ENCODE peak calls at places on chromosomes 6 and 20, in nine cellular contexts. T, I, K, H, Q, L, M, A and G are unnamed samples.

GRCh38 chr20:62525014-62525413 is 49.2 kb upstream of the GATA5 start:
- DNase-seq in Q (no peak), L (no peak), H (no peak), T (no peak), K (no peak), I (no peak), A (no peak), M (no peak), G (no peak)

GRCh38 chr20:62386383-62387218 is at the start of gene RPS21:
- DNase-seq in M (peak), H (peak), A (peak), K (peak), T (peak), Q (peak), L (peak), I (peak), G (peak)

GRCh38 chr6:157271441-157271840 is 51.9 kb downstream of the TMEM242 start:
- DNase-seq in A (no peak), H (no peak), K (no peak), M (no peak), T (no peak), Q (no peak), I (peak), L (no peak), G (no peak)

GRCh38 chr6:36677753-36678487 is 594 bp upstream of the CDKN1A start:
- DNase-seq in I (no peak), K (no peak), H (no peak), T (no peak), A (no peak), Q (no peak), M (no peak), L (no peak), G (no peak)

GRCh38 chr6:77143659-77144447 is 319.4 kb downstream of the HTR1B start:
- DNase-seq in K (no peak), H (no peak), T (no peak), L (no peak), A (no peak), M (no peak), I (no peak), Q (no peak), G (no peak)

GRCh38 chr6:53391170-53391569 is 42.4 kb upstream of the ELOVL5 start:
- DNase-seq in H (no peak), L (no peak), T (no peak), M (no peak), I (no peak), A (no peak), K (peak), Q (no peak), G (no peak)

GRCh38 chr6:135212020-135212806 is 31.1 kb downstream of the MYB start:
- DNase-seq in L (no peak), T (no peak), I (no peak), H (no peak), A (no peak), K (peak), M (no peak), Q (peak), G (peak)

GRCh38 chr6:113969888-113970807 is 800 bp downstream of the HDAC2 start:
- DNase-seq in Q (peak), M (peak), A (peak), H (peak), T (peak), K (peak), I (peak), L (peak), G (peak)

GRCh38 chr20:10511507-10512231 is 76.6 kb downstream of the SLX4IP start:
- DNase-seq in I (peak), A (peak), H (peak), L (peak), T (no peak), M (peak), Q (peak), K (peak), G (peak)

GRCh38 chr20:381581-382290 is 1.2 kb downstream of the TRIB3 start:
- DNase-seq in L (peak), Q (peak), I (peak), M (peak), A (peak), H (peak), T (no peak), K (peak), G (peak)

GRCh38 chr6:86256615-86257187 is 614.0 kb upstream of the SYNCRIP start:
- DNase-seq in M (no peak), L (no peak), K (no peak), I (no peak), T (no peak), A (no peak), Q (no peak), H (no peak), G (no peak)

GRCh38 chr20:33338465-33339258 is 55.6 kb downstream of the BPIFB1 start:
- DNase-seq in I (no peak), Q (no peak), H (no peak), L (no peak), M (no peak), T (no peak), K (no peak), A (no peak), G (no peak)

GRCh38 chr6:73367761-73368355 is 1.8 kb downstream of the OOEP start:
- DNase-seq in L (no peak), I (no peak), T (no peak), A (no peak), H (no peak), K (no peak), Q (no peak), M (no peak), G (peak)

GRCh38 chr6:47323887-47324286 is 14.2 kb upstream of the TNFRSF21 start:
- DNase-seq in T (no peak), H (no peak), M (no peak), L (no peak), Q (no peak), K (no peak), I (no peak), A (no peak), G (no peak)

GRCh38 chr6:125899726-125900182 is 56.8 kb upstream of the HINT3 start:
- DNase-seq in L (no peak), T (no peak), Q (no peak), M (peak), I (no peak), A (no peak), K (no peak), H (no peak), G (no peak)

DNA sequence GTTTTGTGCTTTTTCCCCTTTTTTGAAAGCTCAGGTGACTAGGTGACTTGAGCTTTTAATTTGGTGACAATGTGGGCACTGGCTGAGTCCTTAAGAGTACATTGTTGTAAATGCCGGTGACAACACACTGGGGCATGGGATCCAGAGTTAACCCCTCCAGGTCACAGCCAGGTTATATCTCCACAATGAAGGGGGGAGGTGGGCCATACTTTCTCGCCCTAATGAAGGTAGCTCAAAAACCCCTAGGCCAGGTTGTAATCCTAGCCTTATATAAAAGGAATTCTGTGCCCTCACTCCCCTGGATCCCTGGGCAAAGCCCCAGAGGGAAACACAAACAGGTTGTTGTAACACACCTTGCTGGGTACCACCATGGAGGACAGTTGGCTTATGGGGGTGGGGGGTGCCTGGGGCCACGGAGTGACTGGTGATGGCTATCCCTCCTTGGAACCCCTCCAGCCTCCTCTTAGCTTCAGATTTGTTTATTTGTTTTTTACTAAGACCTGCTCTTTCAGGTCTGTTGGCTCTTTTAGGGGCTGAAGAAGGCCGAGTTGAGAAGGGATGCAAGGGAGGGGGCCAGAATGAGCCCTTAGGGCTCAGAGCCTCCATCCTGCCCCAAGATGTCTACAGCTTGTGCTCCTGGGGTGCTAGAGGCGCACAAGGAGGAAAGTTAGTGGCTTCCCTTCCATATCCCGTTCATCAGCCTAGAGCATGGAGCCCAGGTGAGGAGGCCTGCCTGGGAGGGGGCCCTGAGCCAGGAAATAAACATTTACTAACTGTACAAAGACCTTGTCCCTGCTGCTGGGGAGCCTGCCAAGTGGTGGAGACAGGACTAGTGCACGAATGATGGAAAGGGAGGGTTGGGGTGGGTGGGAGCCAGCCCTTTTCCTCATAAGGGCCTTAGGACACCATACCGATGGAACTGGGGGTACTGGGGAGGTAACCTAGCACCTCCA is 2.2 kb upstream of the VEGFA start:
- DNase-seq in I (peak), A (no peak), T (no peak), M (no peak), K (no peak), H (peak), L (peak), Q (no peak), G (no peak)
- TF ChIP-seq CTCF in I (no peak), A (no peak), T (no peak), M (no peak), K (no peak), H (no peak), L (no peak), Q (no peak), G (no peak)

GRCh38 chr6:146770965-146771735 is 172.4 kb downstream of the ADGB start:
- DNase-seq in T (no peak), L (peak), M (no peak), A (peak), K (no peak), Q (no peak), H (no peak), I (peak), G (no peak)

GRCh38 chr6:146770275-146770964 is 171.6 kb downstream of the ADGB start:
- DNase-seq in M (no peak), A (peak), I (no peak), T (no peak), L (no peak), H (no peak), K (no peak), Q (no peak), G (no peak)

DNA sequence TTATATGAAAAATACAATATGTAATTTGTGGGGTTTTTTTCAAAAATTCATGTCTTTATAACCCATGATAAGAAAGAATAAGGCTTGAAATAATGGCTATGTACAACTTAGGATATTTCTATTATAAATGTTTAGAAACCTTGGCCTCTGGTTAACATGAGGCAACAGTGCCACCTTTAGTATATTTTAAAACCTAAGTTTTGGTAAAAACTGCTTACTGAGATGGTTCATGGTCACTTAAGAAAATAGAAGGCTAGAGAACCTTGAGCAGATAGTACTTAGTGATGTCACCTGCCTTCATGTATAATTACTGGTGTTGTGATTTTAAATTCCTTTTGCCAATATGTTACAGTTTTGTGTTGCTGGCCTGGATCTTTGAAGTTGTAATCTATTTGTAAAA is 176.5 kb downstream of the ADGB start:
- DNase-seq in K (peak), Q (peak), I (no peak), M (no peak), A (no peak), H (no peak), T (no peak), L (no peak), G (peak)
- TF ChIP-seq CTCF in K (no peak), Q (no peak), I (no peak), M (peak), A (no peak), H (no peak), T (no peak), L (no peak), G (no peak)

DNA sequence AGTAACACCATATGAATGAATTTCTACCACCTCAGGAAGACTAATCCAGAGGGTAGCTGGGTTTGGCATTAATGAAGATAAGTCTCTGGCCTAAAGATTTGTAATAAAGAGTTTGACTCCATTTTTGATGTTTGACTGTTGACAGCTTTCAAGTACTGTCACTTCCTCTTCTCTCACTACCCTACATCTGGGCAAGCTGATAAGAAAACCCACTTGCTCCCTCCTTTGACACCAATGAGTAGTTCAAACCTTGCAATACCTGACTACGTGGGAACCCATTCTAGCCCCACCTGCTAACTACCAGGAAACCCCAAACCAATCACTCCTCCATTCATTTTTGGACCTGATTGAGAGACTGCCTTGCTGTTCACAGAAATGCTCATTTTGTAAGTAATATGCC is 621.5 kb downstream of the TENT5A start:
- DNase-seq in Q (no peak), L (no peak), I (no peak), T (no peak), H (no peak), A (no peak), M (no peak), K (no peak), G (no peak)
- TF ChIP-seq CTCF in Q (no peak), L (no peak), I (no peak), T (no peak), H (no peak), A (no peak), M (no peak), K (no peak), G (no peak)

DNA sequence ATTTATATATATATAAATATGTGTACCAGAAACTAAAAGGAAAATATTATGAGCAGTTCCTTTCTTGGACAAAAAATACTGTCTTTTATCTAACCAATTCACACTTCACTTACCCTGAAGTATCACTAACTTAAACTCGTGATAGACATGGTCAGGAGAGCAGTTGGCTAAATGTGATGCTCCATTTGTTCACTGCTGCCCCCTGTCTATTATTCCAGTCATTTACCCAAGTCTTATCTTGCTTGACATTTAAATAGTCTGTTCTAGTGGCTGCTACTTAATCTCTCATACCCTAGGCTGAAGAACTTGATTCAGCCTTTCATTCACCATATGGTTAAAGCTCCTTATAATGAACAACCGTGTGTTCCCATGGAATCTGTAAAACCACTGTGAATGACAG is 789.6 kb upstream of the EYS start:
- DNase-seq in A (no peak), I (no peak), K (peak), L (no peak), M (no peak), T (no peak), H (no peak), Q (peak), G (no peak)
- TF ChIP-seq CTCF in A (no peak), I (peak), K (peak), L (peak), M (peak), T (peak), H (no peak), Q (no peak), G (no peak)

GRCh38 chr6:25942561-25943147 is 12.2 kb upstream of the SLC17A2 start:
- DNase-seq in I (no peak), L (no peak), Q (peak), H (no peak), T (no peak), M (no peak), A (no peak), K (peak), G (peak)
- TF ChIP-seq CTCF in I (peak), L (peak), Q (peak), H (no peak), T (peak), M (peak), A (no peak), K (peak), G (peak)

DNA sequence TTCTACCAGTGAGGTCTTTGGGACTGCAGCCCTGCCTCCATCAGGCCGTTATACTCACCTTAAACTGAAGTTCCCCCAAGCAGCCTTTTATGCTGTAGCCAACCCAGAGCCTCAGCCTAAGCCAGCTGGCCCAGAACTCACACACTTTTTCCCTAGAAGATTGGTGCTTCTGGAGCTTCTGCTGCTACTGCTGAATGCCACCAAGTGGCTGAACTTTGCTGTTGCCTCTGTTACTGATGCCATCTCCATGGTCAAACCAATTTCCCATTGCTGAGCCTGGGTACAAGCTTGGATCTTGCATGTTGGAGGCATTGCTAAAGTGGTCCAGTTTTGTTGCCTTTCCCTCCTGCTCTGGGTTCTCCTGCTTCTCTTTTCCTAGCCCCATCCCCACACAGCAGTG is 15.0 kb upstream of the TBX18 start:
- DNase-seq in I (no peak), A (no peak), H (no peak), T (no peak), Q (no peak), L (no peak), K (no peak), M (peak), G (peak)
- TF ChIP-seq CTCF in I (no peak), A (no peak), H (no peak), T (no peak), Q (peak), L (no peak), K (peak), M (peak), G (peak)

GRCh38 chr6:101396552-101397173 is 3.2 kb downstream of the GRIK2 start:
- DNase-seq in I (peak), A (peak), L (no peak), M (peak), H (peak), Q (peak), K (peak), T (peak), G (peak)

GRCh38 chr6:101398716-101399626 is 5.5 kb downstream of the GRIK2 start:
- DNase-seq in Q (no peak), A (no peak), L (no peak), M (peak), T (no peak), K (no peak), H (no peak), I (no peak), G (no peak)

GRCh38 chr6:101395345-101395744 is 1.8 kb downstream of the GRIK2 start:
- DNase-seq in A (no peak), L (no peak), T (no peak), K (no peak), H (no peak), M (no peak), Q (no peak), I (no peak), G (peak)

GRCh38 chr6:101399627-101399955 is 6.1 kb downstream of the GRIK2 start:
- DNase-seq in K (no peak), Q (no peak), A (no peak), I (no peak), L (no peak), H (no peak), T (no peak), M (peak), G (no peak)

DNA sequence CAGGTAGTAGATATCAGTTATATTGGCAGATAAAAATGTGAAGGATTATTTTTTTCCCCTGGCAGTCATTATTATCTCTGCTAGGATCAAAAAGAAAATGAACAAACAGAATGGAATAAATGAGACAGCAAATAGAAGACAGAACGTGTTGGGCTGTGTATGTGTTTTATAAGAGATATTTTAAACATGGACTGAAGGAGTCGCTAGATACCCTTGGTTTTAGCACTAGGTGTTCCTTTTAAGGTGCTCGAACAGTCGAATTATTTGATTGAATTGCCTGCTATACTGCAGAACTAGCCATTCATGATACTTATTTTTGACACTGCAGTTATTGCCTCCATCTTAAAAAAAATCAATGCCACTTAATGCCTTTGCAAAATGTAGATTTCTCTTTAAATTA is 3.7 kb downstream of the GRIK2 start:
- DNase-seq in M (no peak), H (no peak), K (peak), T (no peak), Q (peak), I (no peak), L (no peak), A (no peak), G (peak)
- TF ChIP-seq CTCF in M (peak), H (no peak), K (peak), T (peak), Q (peak), I (no peak), L (no peak), A (no peak), G (no peak)

GRCh38 chr6:54694928-54695532 is 151.5 kb upstream of the FAM83B start:
- DNase-seq in H (no peak), M (no peak), K (no peak), Q (peak), A (no peak), L (no peak), I (no peak), T (no peak), G (no peak)

GRCh38 chr6:54700158-54700557 is 146.4 kb upstream of the FAM83B start:
- DNase-seq in H (no peak), Q (peak), T (no peak), K (no peak), M (no peak), L (no peak), I (no peak), A (no peak), G (no peak)

GRCh38 chr6:54698974-54699373 is 147.6 kb upstream of the FAM83B start:
- DNase-seq in A (no peak), M (no peak), L (no peak), I (no peak), T (no peak), Q (peak), K (no peak), H (no peak), G (no peak)

GRCh38 chr6:54695815-54696214 is 150.8 kb upstream of the FAM83B start:
- DNase-seq in I (no peak), K (no peak), L (no peak), T (no peak), Q (no peak), M (no peak), H (no peak), A (no peak), G (no peak)

DNA sequence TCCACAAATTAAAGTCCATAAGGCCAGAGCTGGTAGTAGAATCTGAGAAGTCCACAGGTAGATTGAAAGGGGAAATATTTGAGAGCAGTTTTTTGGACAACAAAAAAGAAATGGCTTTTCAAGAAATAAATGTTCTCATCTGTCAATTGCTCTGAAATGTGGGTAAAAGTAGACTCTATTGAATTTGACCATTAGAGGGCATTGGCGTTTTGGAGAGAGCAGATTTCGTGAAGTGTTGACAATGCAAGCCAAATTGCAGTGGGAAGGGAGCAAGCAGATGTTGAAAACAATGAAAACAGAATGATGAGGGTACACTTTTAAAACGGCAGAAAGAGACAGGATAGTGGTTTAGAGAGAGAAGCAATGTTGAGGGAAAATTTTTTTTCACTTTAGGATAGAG is 149.1 kb upstream of the FAM83B start:
- DNase-seq in K (peak), T (no peak), H (no peak), A (no peak), M (no peak), I (no peak), Q (peak), L (no peak), G (peak)
- TF ChIP-seq CTCF in K (peak), T (peak), H (no peak), A (no peak), M (peak), I (no peak), Q (peak), L (no peak), G (no peak)